ENCODE peak calls at places on chromosome 16, in four cellular contexts. B is spleen, T is osteoblast, E is astrocyte. L is an unnamed sample. For H3K27me3, the result is how much of the 10 kb centered on the place peaks cover.

GRCh38 chr16:5071681-5072333 is at the start of gene ALG1:
- DNase-seq in T (peak), B (peak), E (peak), L (peak)

GRCh38 chr16:4410335-4411075 is 5.9 kb downstream of the CORO7 start:
- DNase-seq in E (peak), B (no peak), T (peak), L (no peak)

GRCh38 chr16:13540771-13541170 is 379.2 kb upstream of the ERCC4 start:
- DNase-seq in E (no peak), T (no peak), B (no peak), L (no peak)

GRCh38 chr16:68798398-68798797 is 44.9 kb upstream of the TANGO6 start:
- DNase-seq in B (no peak), E (no peak), T (no peak), L (peak)

GRCh38 chr16:84042879-84043485 is 387 bp upstream of the SLC38A8 start:
- DNase-seq in T (no peak), E (no peak), B (peak), L (no peak)

GRCh38 chr16:29745853-29746345 is at the start of gene C16orf54:
- DNase-seq in T (no peak), E (no peak), B (peak), L (no peak)

GRCh38 chr16:87391950-87392822 is at the start of gene MAP1LC3B:
- DNase-seq in E (peak), T (peak), B (peak), L (peak)

GRCh38 chr16:48076455-48077012 is 79.3 kb downstream of the ABCC12 start:
- DNase-seq in E (peak), B (no peak), T (peak), L (peak)

GRCh38 chr16:20792216-20792615 is 14.1 kb downstream of the ERI2 start:
- DNase-seq in T (no peak), B (no peak), E (peak), L (peak)

GRCh38 chr16:21626659-21627277 is 25.6 kb downstream of the IGSF6 start:
- DNase-seq in T (peak), E (peak), B (no peak), L (peak)

GRCh38 chr16:51762081-51762995 is 611.3 kb upstream of the SALL1 start:
- DNase-seq in B (peak), E (peak), T (peak), L (peak)

GRCh38 chr16:75289189-75289588 is 37.8 kb upstream of the BCAR1 start:
- DNase-seq in E (no peak), B (no peak), T (no peak), L (peak)

GRCh38 chr16:48353565-48354163 is 31.5 kb downstream of the SIAH1 start:
- DNase-seq in E (peak), T (no peak), B (peak), L (peak)

GRCh38 chr16:68636818-68637217 is 8.3 kb upstream of the CDH3 start:
- DNase-seq in T (no peak), E (peak), B (no peak), L (peak)

GRCh38 chr16:17369441-17369951 is 101.3 kb downstream of the XYLT1 start:
- DNase-seq in E (no peak), T (no peak), B (peak), L (no peak)

GRCh38 chr16:23403547-23403946 is 49.4 kb downstream of the COG7 start:
- DNase-seq in T (no peak), E (no peak), B (peak), L (no peak)

GRCh38 chr16:11187522-11187921 is 68.5 kb downstream of the SOCS1 start:
- DNase-seq in E (no peak), B (no peak), T (peak), L (no peak)

DNA sequence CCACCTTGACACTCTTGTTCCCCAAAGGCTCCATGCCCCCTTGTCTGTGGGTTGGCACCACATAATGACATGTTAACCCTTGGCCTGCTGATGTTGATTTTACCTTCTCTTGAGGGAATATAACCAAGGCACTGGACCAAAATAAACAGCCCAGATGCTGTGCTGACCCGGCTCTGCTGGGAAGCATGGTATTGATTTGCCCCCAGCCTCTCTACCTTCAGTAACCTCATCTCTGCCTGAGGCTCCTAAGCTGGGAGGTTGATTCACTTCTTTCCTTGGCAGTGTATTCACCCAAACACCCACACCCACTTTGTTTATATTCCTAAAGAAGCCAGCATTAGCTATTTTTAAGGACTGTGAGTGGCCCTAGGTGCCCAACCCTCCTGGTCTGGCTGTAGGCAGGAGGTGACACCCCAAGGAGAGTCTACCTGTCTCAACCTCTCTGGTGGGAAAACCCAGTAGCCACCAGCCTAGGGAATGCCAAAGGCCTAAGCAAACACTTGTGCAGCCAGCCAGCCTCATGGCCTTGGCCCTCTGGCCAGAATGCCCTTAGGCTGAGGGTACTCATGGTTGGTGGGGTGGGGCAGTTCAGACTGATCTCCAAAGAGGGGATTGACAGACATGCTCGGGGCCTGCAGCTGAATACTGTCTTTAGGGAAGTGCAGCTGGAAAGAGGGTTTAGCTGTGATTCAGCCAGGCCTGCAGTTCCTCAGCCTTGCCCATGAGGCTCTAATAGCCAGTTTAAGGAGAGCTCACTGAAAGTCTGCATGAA is 42.7 kb downstream of the GNAO1 start:
- DNase-seq in E (no peak), T (no peak), B (no peak), L (no peak)
- TF ChIP-seq CTCF in E (no peak), T (no peak), B (no peak), L (no peak)

GRCh38 chr16:24698314-24698713 is 31.1 kb upstream of the TNRC6A start:
- DNase-seq in E (no peak), B (no peak), T (no peak), L (no peak)

GRCh38 chr16:24696699-24697098 is 32.8 kb upstream of the TNRC6A start:
- DNase-seq in E (no peak), T (no peak), B (no peak), L (no peak)

GRCh38 chr16:24701521-24701951 is 27.9 kb upstream of the TNRC6A start:
- DNase-seq in B (no peak), E (peak), T (no peak), L (no peak)

GRCh38 chr16:24699151-24699723 is 30.2 kb upstream of the TNRC6A start:
- DNase-seq in T (no peak), E (no peak), B (no peak), L (no peak)

GRCh38 chr16:24700549-24701392 is 28.7 kb upstream of the TNRC6A start:
- DNase-seq in E (peak), B (no peak), T (peak), L (peak)
- H3K4me3 ChIP-seq in E (no peak), B (no peak), T (no peak), L (no peak)

GRCh38 chr16:88941051-88941932 is 35.7 kb downstream of the CBFA2T3 start:
- DNase-seq in E (no peak), T (no peak), B (peak), L (no peak)
- H3K27me3 ChIP-seq in E (under half), T (half or more), B (under half), L (under half)

GRCh38 chr16:26791166-26791565 is 275.6 kb upstream of the C16orf82 start:
- DNase-seq in B (no peak), E (no peak), T (no peak), L (no peak)

GRCh38 chr16:26795184-26795583 is 271.5 kb upstream of the C16orf82 start:
- DNase-seq in B (no peak), E (no peak), T (no peak), L (no peak)
- TF ChIP-seq CTCF in B (peak), E (no peak), T (no peak), L (no peak)

GRCh38 chr16:85554791-85555548 is 58.2 kb upstream of the GSE1 start:
- DNase-seq in T (peak), B (peak), E (peak), L (peak)

GRCh38 chr16:85554114-85554790 is 58.9 kb upstream of the GSE1 start:
- DNase-seq in T (peak), B (peak), E (peak), L (peak)

GRCh38 chr16:85551319-85551978 is 61.7 kb upstream of the GSE1 start:
- DNase-seq in T (peak), B (no peak), E (no peak), L (no peak)

GRCh38 chr16:85553436-85554113 is 59.5 kb upstream of the GSE1 start:
- DNase-seq in B (peak), E (peak), T (peak), L (no peak)

GRCh38 chr16:85552980-85553435 is 60.1 kb upstream of the GSE1 start:
- DNase-seq in E (no peak), T (no peak), B (no peak), L (no peak)
- H3K4me3 ChIP-seq in E (peak), T (peak), B (peak), L (peak)

GRCh38 chr16:65066646-65067045 is 55.2 kb downstream of the CDH11 start:
- DNase-seq in E (no peak), B (no peak), T (no peak), L (no peak)

GRCh38 chr16:65064131-65064530 is 57.7 kb downstream of the CDH11 start:
- DNase-seq in E (no peak), T (no peak), B (no peak), L (peak)

GRCh38 chr16:65062736-65063583 is 58.9 kb downstream of the CDH11 start:
- DNase-seq in B (no peak), T (no peak), E (no peak), L (no peak)

GRCh38 chr16:65061935-65062334 is 59.9 kb downstream of the CDH11 start:
- DNase-seq in B (no peak), E (peak), T (no peak), L (no peak)

GRCh38 chr16:65065031-65065430 is 56.8 kb downstream of the CDH11 start:
- DNase-seq in B (no peak), T (no peak), E (no peak), L (no peak)
- H3K27me3 ChIP-seq in B (under half), T (under half), E (under half), L (under half)

GRCh38 chr16:2296662-2297505 is 29.0 kb upstream of the RNPS1 start:
- DNase-seq in B (no peak), T (peak), E (no peak), L (peak)
- TF ChIP-seq CTCF in B (peak), T (peak), E (peak), L (peak)